ENCODE peak calls at places on chromosome 17, in four cellular contexts. Z is colonic mucosa, R is hepatocyte, E is left ventricle myocardium inferior. U is an unnamed sample.

GRCh38 chr17:17004251-17004996 is 32.5 kb upstream of the TNFRSF13B start:
- DNase-seq in Z (no peak), R (no peak), E (peak; percentile 7), U (no peak)

GRCh38 chr17:5506307-5506706 is 19.9 kb downstream of the MIS12 start:
- DNase-seq in Z (no peak), R (no peak), E (no peak), U (no peak)

GRCh38 chr17:62791235-62792121 is 16.6 kb downstream of the MARCHF10 start:
- DNase-seq in Z (no peak), R (no peak), E (no peak), U (peak; percentile 76)

GRCh38 chr17:79975498-79976134 is 60.1 kb downstream of the TBC1D16 start:
- DNase-seq in Z (no peak), R (no peak), E (no peak), U (no peak)

GRCh38 chr17:11557727-11558452 is 40.4 kb upstream of the DNAH9 start:
- DNase-seq in Z (peak; percentile 9), R (no peak), E (no peak), U (no peak)

GRCh38 chr17:58786586-58787295 is 31.1 kb downstream of the PPM1E start:
- DNase-seq in Z (no peak), R (peak; percentile 4), E (no peak), U (peak; percentile 45)

GRCh38 chr17:6374761-6375312 is 60.1 kb downstream of the AIPL1 start:
- DNase-seq in Z (no peak), R (peak; percentile 83), E (no peak), U (no peak)

GRCh38 chr17:2337811-2338657 is 733 bp downstream of the SGSM2 start:
- DNase-seq in Z (peak; percentile 69), R (peak; percentile 84), E (peak; percentile 67), U (no peak)

GRCh38 chr17:37506678-37507077 is 17.0 kb downstream of the DUSP14 start:
- DNase-seq in Z (no peak), R (peak; percentile 34), E (no peak), U (no peak)

GRCh38 chr17:43211480-43212402 is at the start of gene TMEM106A:
- DNase-seq in Z (peak; percentile 87), R (peak; percentile 92), E (peak; percentile 81), U (peak; percentile 61)

GRCh38 chr17:6698004-6698403 is 15.2 kb downstream of the SLC13A5 start:
- DNase-seq in Z (no peak), R (no peak), E (no peak), U (no peak)

GRCh38 chr17:52410781-52411180 is 252.3 kb upstream of the CA10 start:
- DNase-seq in Z (no peak), R (peak; percentile 13), E (no peak), U (no peak)

GRCh38 chr17:50458290-50458689 is 10.4 kb downstream of the CHAD start:
- DNase-seq in Z (no peak), R (no peak), E (no peak), U (no peak)

GRCh38 chr17:10316986-10317834 is 55.6 kb downstream of the MYH13 start:
- DNase-seq in Z (peak; percentile 71), R (peak; percentile 72), E (peak; percentile 75), U (no peak)

GRCh38 chr17:48051706-48052486 is 3.7 kb downstream of the NFE2L1 start:
- DNase-seq in Z (peak; percentile 42), R (peak; percentile 78), E (peak; percentile 74), U (peak; percentile 57)

GRCh38 chr17:63442549-63443035 is 3.5 kb downstream of the CYB561 start:
- DNase-seq in Z (no peak), R (no peak), E (no peak), U (no peak)

GRCh38 chr17:55117063-55117611 is 147.6 kb upstream of the HLF start:
- DNase-seq in Z (no peak), R (no peak), E (no peak), U (no peak)

GRCh38 chr17:63116967-63117366 is 150.9 kb downstream of the TANC2 start:
- DNase-seq in Z (no peak), R (peak; percentile 64), E (no peak), U (no peak)

GRCh38 chr17:11986939-11987329 is 10.3 kb downstream of the ZNF18 start:
- DNase-seq in Z (no peak), R (peak; percentile 51), E (no peak), U (no peak)

GRCh38 chr17:54194268-54194667 is 371.5 kb downstream of the KIF2B start:
- DNase-seq in Z (no peak), R (no peak), E (no peak), U (no peak)

GRCh38 chr17:17922198-17922901 is 49.9 kb downstream of the TOM1L2 start:
- DNase-seq in Z (no peak), R (peak; percentile 37), E (no peak), U (no peak)

GRCh38 chr17:4073983-4074830 is 68.6 kb downstream of the ZZEF1 start:
- DNase-seq in Z (peak; percentile 25), R (no peak), E (no peak), U (no peak)

GRCh38 chr17:37458805-37459204 is 30.9 kb upstream of the DUSP14 start:
- DNase-seq in Z (no peak), R (no peak), E (no peak), U (no peak)

GRCh38 chr17:44355642-44356099 is 8.0 kb downstream of the FAM171A2 start:
- DNase-seq in Z (no peak), R (no peak), E (no peak), U (no peak)

GRCh38 chr17:20127660-20128413 is 118.7 kb downstream of the SPECC1 start:
- DNase-seq in Z (no peak), R (peak; percentile 16), E (no peak), U (peak; percentile 17)

GRCh38 chr17:80446645-80447405 is 29.6 kb downstream of the NPTX1 start:
- DNase-seq in Z (no peak), R (no peak), E (no peak), U (no peak)

GRCh38 chr17:2903193-2903974 is 107.1 kb downstream of the RAP1GAP2 start:
- DNase-seq in Z (no peak), R (no peak), E (no peak), U (no peak)

GRCh38 chr17:82303944-82304808 is 13.2 kb downstream of the CD7 start:
- DNase-seq in Z (no peak), R (peak; percentile 68), E (no peak), U (no peak)
- H3K4me3 ChIP-seq in Z (no peak overlapping the region), R (no peak overlapping the region), E (no peak overlapping the region), U (no peak overlapping the region)

GRCh38 chr17:77245162-77245926 is 104.6 kb downstream of the SEC14L1 start:
- DNase-seq in Z (no peak), R (no peak), E (no peak), U (no peak)
- TF ChIP-seq CTCF in Z (no peak), R (no peak), E (no peak), U (no peak)

GRCh38 chr17:42075789-42076188 is 22.5 kb downstream of the ZNF385C start:
- DNase-seq in Z (no peak), R (no peak), E (no peak), U (no peak)

GRCh38 chr17:42076797-42077559 is 21.3 kb downstream of the ZNF385C start:
- DNase-seq in Z (no peak), R (no peak), E (no peak), U (no peak)

GRCh38 chr17:42071810-42072209 is 21.4 kb upstream of the C17orf113 start:
- DNase-seq in Z (no peak), R (no peak), E (no peak), U (no peak)

GRCh38 chr17:42068979-42069378 is 18.6 kb upstream of the C17orf113 start:
- DNase-seq in Z (no peak), R (no peak), E (no peak), U (no peak)

GRCh38 chr17:42072323-42073187 is 22.2 kb upstream of the C17orf113 start:
- DNase-seq in Z (no peak), R (peak; percentile 69), E (no peak), U (no peak)
- H3K4me3 ChIP-seq in Z (peak overlapping the region; percentile 13), R (no peak overlapping the region), E (peak overlapping the region; percentile 58), U (no peak overlapping the region)

DNA sequence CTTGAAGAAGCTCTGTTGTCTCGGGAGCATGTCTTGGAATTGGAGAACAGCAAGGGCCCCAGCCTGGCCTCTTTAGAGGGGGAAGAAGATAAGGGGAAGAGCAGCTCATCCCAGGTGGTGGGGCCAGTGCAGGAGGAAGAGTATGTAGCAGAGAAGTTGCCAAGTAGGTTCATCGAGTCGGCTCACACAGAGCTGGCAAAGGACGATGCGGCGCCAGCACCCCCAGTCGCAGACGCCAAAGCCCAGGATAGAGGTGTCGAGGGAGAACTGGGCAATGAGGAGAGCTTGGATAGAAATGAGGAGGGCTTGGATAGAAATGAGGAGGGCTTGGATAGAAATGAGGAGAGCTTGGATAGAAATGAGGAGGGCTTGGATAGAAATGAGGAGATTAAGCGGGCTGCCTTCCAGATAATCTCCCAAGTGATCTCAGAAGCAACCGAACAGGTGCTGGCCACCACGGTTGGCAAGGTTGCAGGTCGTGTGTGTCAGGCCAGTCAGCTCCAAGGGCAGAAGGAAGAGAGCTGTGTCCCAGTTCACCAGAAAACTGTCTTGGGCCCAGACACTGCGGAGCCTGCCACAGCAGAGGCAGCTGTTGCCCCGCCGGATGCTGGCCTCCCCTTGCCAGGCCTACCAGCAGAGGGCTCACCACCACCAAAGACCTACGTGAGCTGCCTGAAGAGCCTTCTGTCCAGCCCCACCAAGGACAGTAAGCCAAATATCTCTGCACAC is 21.2 kb downstream of the AKAP1 start:
- DNase-seq in Z (no peak), R (no peak), E (peak; percentile 41), U (no peak)
- TF ChIP-seq CTCF in Z (peak; percentile 30), R (peak; percentile 4), E (peak; percentile 59), U (peak; percentile 17)

GRCh38 chr17:66966529-66967418 is 2.3 kb downstream of the CACNG4 start:
- DNase-seq in Z (no peak), R (no peak), E (no peak), U (no peak)
- H3K4me3 ChIP-seq in Z (no peak overlapping the region), R (no peak overlapping the region), E (no peak overlapping the region), U (no peak overlapping the region)

GRCh38 chr17:35743911-35744328 is 9.1 kb downstream of the GAS2L2 start:
- DNase-seq in Z (no peak), R (peak; percentile 71), E (no peak), U (no peak)
- TF ChIP-seq CTCF in Z (no peak), R (no peak), E (no peak), U (no peak)

GRCh38 chr17:60269417-60269816 is 119.6 kb downstream of the CA4 start:
- DNase-seq in Z (no peak), R (no peak), E (no peak), U (no peak)
- H3K4me3 ChIP-seq in Z (no peak overlapping the region), R (no peak overlapping the region), E (no peak overlapping the region), U (no peak overlapping the region)